ENCODE peak calls at places on chromosomes 11 and 22, in ten cellular contexts. K is NCI-H2029, X is RCC 7860, F is nucleus accumbens, E is body of pancreas, N is SW480, I is HEK293T, V is occipital lobe, Q is EH, Z is NCI-H510A treated with DMSO at 0.1 percent for 48 hours. S is an unnamed sample.

GRCh38 chr11:29511394-29511793 is 505.4 kb downstream of the KCNA4 start:
- DNase-seq in I (no peak), K (no peak), Z (no peak), V (no peak), N (no peak), E (no peak), Q (no peak), X (no peak), F (no peak), S (no peak)

GRCh38 chr11:121479355-121479754 is 26.6 kb upstream of the SORL1-AS1 start:
- DNase-seq in V (no peak), N (no peak), Z (no peak), X (no peak), F (no peak), E (no peak), K (no peak), Q (no peak), I (peak; percentile 25), S (no peak)

GRCh38 chr22:44710474-44711235 is 8.7 kb downstream of the PRR5 start:
- DNase-seq in K (peak; percentile 9), Z (no peak), V (no peak), N (peak; percentile 92), F (no peak), Q (no peak), I (no peak), E (no peak), X (no peak), S (no peak)

GRCh38 chr11:128457874-128458273 is 129.5 kb downstream of the ETS1 start:
- DNase-seq in V (no peak), Q (peak; percentile 57), Z (no peak), I (no peak), F (no peak), N (no peak), K (no peak), E (no peak), X (no peak), S (no peak)

GRCh38 chr11:44564198-44564597 is 1.3 kb upstream of the CD82 start:
- DNase-seq in F (no peak), E (peak; percentile 68), X (no peak), I (no peak), Q (no peak), Z (peak; percentile 43), N (peak; percentile 25), V (no peak), K (peak; percentile 87), S (no peak)

GRCh38 chr22:37157516-37158289 is 8.0 kb upstream of the IL2RB start:
- DNase-seq in N (peak; percentile 53), F (no peak), X (peak; percentile 25), Z (no peak), I (no peak), E (no peak), Q (no peak), V (no peak), K (no peak), S (no peak)

GRCh38 chr11:118434123-118434552 is 2.2 kb upstream of the KMT2A start:
- DNase-seq in V (no peak), Z (no peak), X (no peak), K (no peak), E (no peak), I (no peak), N (no peak), F (no peak), Q (peak; percentile 40), S (peak; percentile 74)

GRCh38 chr11:119093951-119094815 is 7.5 kb downstream of the DPAGT1 start:
- DNase-seq in Q (peak; percentile 63), V (no peak), F (no peak), K (no peak), X (no peak), N (no peak), I (no peak), Z (peak; percentile 14), E (peak; percentile 44), S (peak; percentile 33)

GRCh38 chr11:96215826-96216225 is 127.2 kb downstream of the MAML2 start:
- DNase-seq in X (no peak), E (no peak), K (no peak), I (no peak), V (no peak), Z (no peak), N (no peak), F (no peak), Q (peak; percentile 16), S (no peak)